ENCODE peak calls at places on chromosomes 11 and 22, in seven cellular contexts. P, Z, W, E, F, K and O are unnamed samples.

GRCh38 chr11:73012121-73012863 is 129.8 kb downstream of the FCHSD2 start:
- DNase-seq in Z (no peak), P (no peak), W (no peak), F (no peak), E (peak), K (no peak), O (no peak)

GRCh38 chr11:126817523-126818450 is 182.8 kb downstream of the KIRREL3 start:
- DNase-seq in E (no peak), F (no peak), P (no peak), W (no peak), K (no peak), Z (no peak), O (no peak)

GRCh38 chr11:68950776-68951175 is 30.0 kb downstream of the MRGPRD start:
- DNase-seq in F (no peak), E (no peak), K (no peak), P (no peak), Z (no peak), W (no peak), O (no peak)

GRCh38 chr11:31106963-31107576 is 262.5 kb downstream of the DCDC1 start:
- DNase-seq in W (peak), F (peak), K (peak), P (peak), Z (no peak), E (peak), O (peak)

GRCh38 chr11:2210366-2211112 is 38.9 kb upstream of the TH start:
- DNase-seq in F (no peak), E (no peak), W (no peak), P (no peak), Z (no peak), K (no peak), O (no peak)

GRCh38 chr11:64598106-64598796 is 7.2 kb downstream of the SLC22A12 start:
- DNase-seq in K (no peak), F (no peak), E (no peak), Z (no peak), P (no peak), W (no peak), O (no peak)

GRCh38 chr22:22425783-22426624 is 82.5 kb downstream of the ZNF280B start:
- DNase-seq in W (no peak), P (no peak), E (no peak), F (no peak), Z (no peak), K (no peak), O (no peak)

GRCh38 chr11:77175021-77175842 is 47.2 kb downstream of the MYO7A start:
- DNase-seq in Z (no peak), P (no peak), W (no peak), E (no peak), K (no peak), F (no peak), O (no peak)

GRCh38 chr11:15006139-15006759 is 34.1 kb upstream of the CALCA start:
- DNase-seq in Z (no peak), F (no peak), W (peak), P (peak), K (peak), E (peak), O (no peak)

GRCh38 chr11:117097567-117098268 is 510 bp downstream of the SIK3 start:
- DNase-seq in K (peak), F (peak), E (no peak), Z (no peak), W (peak), P (no peak), O (peak)

GRCh38 chr11:129861702-129862107 is 33.7 kb downstream of the NFRKB start:
- DNase-seq in E (peak), W (no peak), P (no peak), Z (no peak), K (no peak), F (no peak), O (no peak)

GRCh38 chr11:36452231-36452630 is 57.8 kb downstream of the TRAF6 start:
- DNase-seq in W (no peak), E (peak), Z (no peak), F (no peak), P (no peak), K (no peak), O (no peak)

GRCh38 chr11:96567193-96567592 is 177.4 kb downstream of the JRKL start:
- DNase-seq in W (no peak), F (no peak), P (no peak), K (no peak), E (peak), Z (no peak), O (no peak)